ENCODE peak calls at places on chromosomes 5 and 9, in six cellular contexts. B is IMR-90; G is effector memory CD8-positive, alpha-beta T cell; W is GM03348; E is activated naive CD8-positive, alpha-beta T cell treated with anti-CD3 and anti-CD28 coated beads, Interleukin-2, amount 10 ng/mL, durations not matched to agents 7 days and 5 days; Y is T-helper 1 cell. K is an unnamed sample.

GRCh38 chr5:31516802-31517201 is 15.1 kb downstream of the DROSHA start:
- DNase-seq in G (no peak), B (no peak), W (no peak), Y (no peak), E (no peak), K (no peak)

GRCh38 chr5:138274189-138274853 is at the start of gene GFRA3:
- DNase-seq in E (peak), W (peak), Y (no peak), B (no peak), G (no peak), K (no peak)

GRCh38 chr9:113990975-113991471 is 87.1 kb downstream of the AMBP start:
- DNase-seq in B (peak), W (no peak), Y (no peak), G (no peak), E (no peak), K (no peak)

GRCh38 chr9:96762562-96762961 is 15.3 kb downstream of the ZNF510 start:
- DNase-seq in W (no peak), B (no peak), Y (no peak), G (no peak), E (no peak), K (no peak)

GRCh38 chr5:147898875-147899401 is 7.4 kb downstream of the C5orf46 start:
- DNase-seq in E (no peak), B (peak), W (no peak), G (no peak), Y (no peak), K (no peak)

GRCh38 chr9:83081846-83082245 is 18.9 kb upstream of the RASEF start:
- DNase-seq in G (no peak), B (no peak), Y (no peak), E (no peak), W (no peak), K (no peak)

GRCh38 chr9:114387678-114388431 is at the start of gene AKNA:
- DNase-seq in Y (peak), B (peak), W (peak), G (peak), E (peak), K (no peak)

GRCh38 chr9:1276474-1276873 is 226.3 kb downstream of the DMRT2 start:
- DNase-seq in E (no peak), B (no peak), Y (no peak), W (no peak), G (no peak), K (no peak)

GRCh38 chr5:68711311-68712200 is 382.3 kb upstream of the SLC30A5 start:
- DNase-seq in G (no peak), W (no peak), Y (no peak), E (peak), B (no peak), K (no peak)

GRCh38 chr5:80070338-80071056 is 35.3 kb downstream of the THBS4 start:
- DNase-seq in W (no peak), B (peak), E (no peak), Y (no peak), G (no peak), K (no peak)

GRCh38 chr5:39943811-39944210 is 519.0 kb upstream of the DAB2 start:
- DNase-seq in G (no peak), W (no peak), E (no peak), B (peak), Y (no peak), K (no peak)

GRCh38 chr9:127785023-127785932 is 556 bp upstream of the CDK9 start:
- DNase-seq in E (peak), B (peak), G (peak), W (peak), Y (peak), K (peak)

GRCh38 chr5:174426388-174426787 is 298.0 kb upstream of the MSX2 start:
- DNase-seq in G (no peak), Y (no peak), W (no peak), E (no peak), B (no peak), K (no peak)